ENCODE peak calls at places on chromosome 13, in ten cellular contexts. One of them, this sample, is unnamed.
A peak's percentile ranks its signal among the peaks of the same experiment; 100 is the strongest.

GRCh38 chr13:63501702-63502101 is 2086.1 kb upstream of the PCDH20 start:
- DNase-seq in HCT116: no peak
- DNase-seq in psoas muscle: no peak
- DNase-seq in kidney: no peak
- DNase-seq in prostate gland: no peak
- DNase-seq in ascending aorta: no peak
- DNase-seq in hepatocyte: no peak
- DNase-seq in tibial artery: no peak
- DNase-seq in astrocyte: peak; percentile 49
- DNase-seq in Peyer's patch: no peak
- DNase-seq in this sample: no peak

GRCh38 chr13:35716186-35716585 is 239.7 kb upstream of the MAB21L1 start:
- DNase-seq in astrocyte: peak; percentile 55
- DNase-seq in prostate gland: no peak
- DNase-seq in kidney: no peak
- DNase-seq in tibial artery: no peak
- DNase-seq in psoas muscle: no peak
- DNase-seq in Peyer's patch: no peak
- DNase-seq in ascending aorta: no peak
- DNase-seq in HCT116: no peak
- DNase-seq in hepatocyte: peak; percentile 47
- DNase-seq in this sample: peak; percentile 66

GRCh38 chr13:47408546-47409319 is 511.9 kb upstream of the HTR2A start:
- DNase-seq in psoas muscle: no peak
- DNase-seq in astrocyte: no peak
- DNase-seq in ascending aorta: no peak
- DNase-seq in tibial artery: no peak
- DNase-seq in Peyer's patch: no peak
- DNase-seq in HCT116: no peak
- DNase-seq in prostate gland: no peak
- DNase-seq in kidney: no peak
- DNase-seq in hepatocyte: no peak
- DNase-seq in this sample: no peak

GRCh38 chr13:27510082-27510481 is 59.7 kb upstream of the MTIF3 start:
- DNase-seq in astrocyte: no peak
- DNase-seq in Peyer's patch: no peak
- DNase-seq in ascending aorta: no peak
- DNase-seq in tibial artery: no peak
- DNase-seq in HCT116: no peak
- DNase-seq in kidney: no peak
- DNase-seq in prostate gland: no peak
- DNase-seq in psoas muscle: no peak
- DNase-seq in hepatocyte: no peak
- DNase-seq in this sample: no peak

GRCh38 chr13:57286511-57287098 is 119.6 kb downstream of the PRR20E start:
- DNase-seq in psoas muscle: no peak
- DNase-seq in kidney: peak; percentile 53
- DNase-seq in astrocyte: no peak
- DNase-seq in Peyer's patch: peak; percentile 36
- DNase-seq in ascending aorta: no peak
- DNase-seq in prostate gland: no peak
- DNase-seq in HCT116: no peak
- DNase-seq in tibial artery: no peak
- DNase-seq in hepatocyte: peak; percentile 82
- DNase-seq in this sample: no peak

GRCh38 chr13:48437381-48437780 is 24.5 kb upstream of the LPAR6 start:
- DNase-seq in kidney: peak; percentile 82
- DNase-seq in tibial artery: peak; percentile 93
- DNase-seq in Peyer's patch: no peak
- DNase-seq in HCT116: no peak
- DNase-seq in hepatocyte: no peak
- DNase-seq in astrocyte: peak; percentile 62
- DNase-seq in prostate gland: no peak
- DNase-seq in ascending aorta: peak; percentile 45
- DNase-seq in psoas muscle: peak; percentile 56
- DNase-seq in this sample: peak; percentile 52

GRCh38 chr13:38848360-38848759 is 142.3 kb downstream of the STOML3 start:
- DNase-seq in tibial artery: no peak
- DNase-seq in astrocyte: no peak
- DNase-seq in Peyer's patch: no peak
- DNase-seq in prostate gland: no peak
- DNase-seq in kidney: no peak
- DNase-seq in hepatocyte: no peak
- DNase-seq in ascending aorta: no peak
- DNase-seq in psoas muscle: no peak
- DNase-seq in HCT116: no peak
- DNase-seq in this sample: no peak

GRCh38 chr13:112885782-112886268 is 83.2 kb upstream of the MCF2L start:
- DNase-seq in kidney: peak; percentile 95
- DNase-seq in ascending aorta: no peak
- DNase-seq in HCT116: peak; percentile 37
- DNase-seq in astrocyte: peak; percentile 82
- DNase-seq in psoas muscle: peak; percentile 74
- DNase-seq in prostate gland: peak; percentile 89
- DNase-seq in hepatocyte: peak; percentile 95
- DNase-seq in Peyer's patch: peak; percentile 90
- DNase-seq in tibial artery: peak; percentile 86
- DNase-seq in this sample: peak; percentile 77

GRCh38 chr13:98619556-98619955 is 42.6 kb upstream of the STK24 start:
- DNase-seq in tibial artery: no peak
- DNase-seq in psoas muscle: no peak
- DNase-seq in prostate gland: no peak
- DNase-seq in hepatocyte: no peak
- DNase-seq in ascending aorta: no peak
- DNase-seq in Peyer's patch: no peak
- DNase-seq in kidney: no peak
- DNase-seq in astrocyte: no peak
- DNase-seq in HCT116: no peak
- DNase-seq in this sample: no peak

GRCh38 chr13:26255717-26256277 is 1.9 kb downstream of the CDK8 start:
- DNase-seq in hepatocyte: peak; percentile 19
- DNase-seq in prostate gland: no peak
- DNase-seq in kidney: no peak
- DNase-seq in tibial artery: no peak
- DNase-seq in ascending aorta: no peak
- DNase-seq in astrocyte: peak; percentile 2
- DNase-seq in psoas muscle: no peak
- DNase-seq in Peyer's patch: no peak
- DNase-seq in HCT116: no peak
- DNase-seq in this sample: no peak

GRCh38 chr13:75693227-75693626 is 57.1 kb downstream of the LMO7 start:
- DNase-seq in Peyer's patch: no peak
- DNase-seq in kidney: no peak
- DNase-seq in tibial artery: no peak
- DNase-seq in prostate gland: no peak
- DNase-seq in astrocyte: no peak
- DNase-seq in hepatocyte: no peak
- DNase-seq in ascending aorta: no peak
- DNase-seq in HCT116: no peak
- DNase-seq in psoas muscle: no peak
- DNase-seq in this sample: no peak

GRCh38 chr13:28532226-28533048 is 37.5 kb upstream of the FLT1 start:
- DNase-seq in ascending aorta: no peak
- DNase-seq in hepatocyte: peak; percentile 35
- DNase-seq in kidney: peak; percentile 81
- DNase-seq in tibial artery: no peak
- DNase-seq in astrocyte: no peak
- DNase-seq in HCT116: no peak
- DNase-seq in Peyer's patch: peak; percentile 61
- DNase-seq in psoas muscle: peak; percentile 23
- DNase-seq in prostate gland: no peak
- DNase-seq in this sample: no peak

GRCh38 chr13:23081246-23081645 is 99.5 kb upstream of the SGCG start:
- DNase-seq in Peyer's patch: no peak
- DNase-seq in ascending aorta: no peak
- DNase-seq in tibial artery: no peak
- DNase-seq in kidney: no peak
- DNase-seq in prostate gland: no peak
- DNase-seq in psoas muscle: no peak
- DNase-seq in astrocyte: peak; percentile 39
- DNase-seq in HCT116: no peak
- DNase-seq in hepatocyte: no peak
- DNase-seq in this sample: no peak

DNA sequence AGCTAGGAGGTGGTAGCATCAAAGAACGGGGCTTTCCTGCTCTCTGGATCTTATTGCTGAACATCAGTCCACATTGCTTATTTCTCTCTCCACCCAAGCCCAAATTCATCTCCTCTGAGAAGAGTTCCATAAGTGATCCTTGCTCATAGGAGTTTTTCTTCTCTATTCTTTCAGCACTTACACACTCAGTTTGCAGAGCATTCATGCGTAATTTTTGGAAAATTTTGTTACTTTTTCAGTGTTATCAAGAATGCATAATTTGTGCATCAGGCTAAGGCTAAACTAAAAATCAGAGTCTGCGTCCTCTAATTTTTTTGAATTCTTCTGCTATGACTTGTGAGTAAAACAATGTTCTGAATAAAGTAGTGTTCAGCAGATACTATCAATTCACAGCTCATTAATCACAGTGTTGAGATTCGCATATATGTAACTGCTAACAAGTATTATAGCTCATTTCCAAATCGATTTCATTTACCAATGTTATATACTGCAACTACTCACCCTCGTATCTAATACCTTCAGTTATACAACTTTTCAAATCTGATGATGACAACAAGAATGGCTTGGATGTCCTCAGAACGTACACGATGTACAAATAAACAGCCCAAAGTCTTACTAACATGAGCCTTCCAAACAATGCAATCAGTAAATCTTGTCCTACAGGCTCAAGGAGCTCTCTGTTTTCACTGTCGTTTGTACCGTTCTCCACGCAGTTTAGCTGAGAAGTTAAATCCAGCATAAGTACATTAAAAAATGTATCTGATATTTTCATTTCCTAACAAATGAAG is 36.3 kb upstream of the STARD13 start:
- DNase-seq in tibial artery: no peak
- DNase-seq in astrocyte: no peak
- DNase-seq in prostate gland: no peak
- DNase-seq in psoas muscle: no peak
- DNase-seq in kidney: no peak
- DNase-seq in HCT116: no peak
- DNase-seq in ascending aorta: no peak
- DNase-seq in hepatocyte: no peak
- DNase-seq in Peyer's patch: no peak
- DNase-seq in this sample: no peak
- H3K4me3 ChIP-seq in tibial artery: peak overlapping the region; percentile 41
- H3K4me3 ChIP-seq in astrocyte: no peak overlapping the region
- H3K4me3 ChIP-seq in prostate gland: no peak overlapping the region
- H3K4me3 ChIP-seq in psoas muscle: peak overlapping the region; percentile 37
- H3K4me3 ChIP-seq in kidney: no peak overlapping the region
- H3K4me3 ChIP-seq in HCT116: no peak overlapping the region
- H3K4me3 ChIP-seq in ascending aorta: peak overlapping the region; percentile 16
- H3K4me3 ChIP-seq in hepatocyte: no peak overlapping the region
- H3K4me3 ChIP-seq in Peyer's patch: no peak overlapping the region
- H3K4me3 ChIP-seq in this sample: no peak overlapping the region

GRCh38 chr13:46178821-46179220 is 3.2 kb downstream of the LCP1 start:
- DNase-seq in HCT116: no peak
- DNase-seq in Peyer's patch: no peak
- DNase-seq in ascending aorta: no peak
- DNase-seq in tibial artery: no peak
- DNase-seq in prostate gland: no peak
- DNase-seq in psoas muscle: no peak
- DNase-seq in kidney: no peak
- DNase-seq in hepatocyte: no peak
- DNase-seq in astrocyte: no peak
- DNase-seq in this sample: no peak
- H3K4me1 ChIP-seq in HCT116: no peaks in the 10 kb centered on the region
- H3K4me1 ChIP-seq in Peyer's patch: peaks cover 4% of the 10 kb centered on the region
- H3K4me1 ChIP-seq in ascending aorta: no peaks in the 10 kb centered on the region
- H3K4me1 ChIP-seq in tibial artery: no peaks in the 10 kb centered on the region
- H3K4me1 ChIP-seq in prostate gland: no peaks in the 10 kb centered on the region
- H3K4me1 ChIP-seq in psoas muscle: no peaks in the 10 kb centered on the region
- H3K4me1 ChIP-seq in kidney: no peaks in the 10 kb centered on the region
- H3K4me1 ChIP-seq in hepatocyte: no peaks in the 10 kb centered on the region
- H3K4me1 ChIP-seq in astrocyte: no peaks in the 10 kb centered on the region
- H3K4me1 ChIP-seq in this sample: no peaks in the 10 kb centered on the region

DNA sequence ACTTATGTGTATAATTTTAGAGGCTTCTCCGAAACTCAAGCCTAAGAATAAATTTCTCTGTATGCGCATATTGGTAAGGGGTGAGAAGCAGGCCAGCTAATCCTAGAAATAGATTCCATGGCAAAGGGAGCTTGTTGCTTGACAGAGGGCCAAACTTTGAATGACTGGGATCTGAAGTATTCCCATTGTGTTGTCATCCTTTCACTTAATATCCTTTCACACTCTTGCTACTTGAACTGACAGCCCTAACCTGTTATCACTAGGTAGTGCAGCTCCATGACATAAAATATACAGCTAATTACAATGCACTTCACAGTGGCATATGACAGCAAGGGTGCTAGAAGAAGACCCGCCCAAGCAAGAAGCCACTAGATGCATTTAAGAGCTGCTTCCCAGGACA is 309.8 kb downstream of the OXGR1 start:
- DNase-seq in kidney: no peak
- DNase-seq in prostate gland: no peak
- DNase-seq in tibial artery: no peak
- DNase-seq in astrocyte: no peak
- DNase-seq in HCT116: no peak
- DNase-seq in psoas muscle: no peak
- DNase-seq in Peyer's patch: no peak
- DNase-seq in ascending aorta: no peak
- DNase-seq in hepatocyte: no peak
- DNase-seq in this sample: no peak
- H3K4me3 ChIP-seq in kidney: no peak overlapping the region
- H3K4me3 ChIP-seq in prostate gland: no peak overlapping the region
- H3K4me3 ChIP-seq in tibial artery: no peak overlapping the region
- H3K4me3 ChIP-seq in astrocyte: no peak overlapping the region
- H3K4me3 ChIP-seq in HCT116: no peak overlapping the region
- H3K4me3 ChIP-seq in psoas muscle: no peak overlapping the region
- H3K4me3 ChIP-seq in Peyer's patch: no peak overlapping the region
- H3K4me3 ChIP-seq in ascending aorta: no peak overlapping the region
- H3K4me3 ChIP-seq in hepatocyte: no peak overlapping the region
- H3K4me3 ChIP-seq in this sample: no peak overlapping the region

DNA sequence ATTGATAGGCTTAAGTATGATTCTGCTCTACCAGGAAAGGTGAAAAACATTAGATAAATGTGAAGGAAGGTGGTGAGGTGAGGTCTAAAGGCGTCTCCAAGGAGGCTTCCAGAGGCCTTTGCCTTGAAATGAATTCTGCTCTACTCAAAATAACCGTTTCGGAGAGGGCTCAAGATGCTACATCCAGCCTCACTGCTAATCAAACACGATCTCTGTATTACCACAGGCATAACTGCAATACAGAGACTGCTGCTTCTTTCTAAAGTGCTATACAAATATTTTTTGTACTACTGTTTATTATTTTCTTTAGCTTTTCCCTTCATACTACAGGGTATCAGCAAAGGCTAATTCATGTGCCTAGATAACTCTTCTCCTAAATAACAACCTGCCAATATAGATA is 16.8 kb downstream of the MBNL2 start:
- DNase-seq in hepatocyte: no peak
- DNase-seq in psoas muscle: no peak
- DNase-seq in kidney: no peak
- DNase-seq in Peyer's patch: no peak
- DNase-seq in ascending aorta: no peak
- DNase-seq in HCT116: no peak
- DNase-seq in tibial artery: no peak
- DNase-seq in astrocyte: no peak
- DNase-seq in prostate gland: no peak
- DNase-seq in this sample: no peak
- H3K4me1 ChIP-seq in hepatocyte: peaks cover 56% of the 10 kb centered on the region
- H3K4me1 ChIP-seq in psoas muscle: peaks cover 91% of the 10 kb centered on the region
- H3K4me1 ChIP-seq in kidney: peaks cover 57% of the 10 kb centered on the region
- H3K4me1 ChIP-seq in Peyer's patch: no peaks in the 10 kb centered on the region
- H3K4me1 ChIP-seq in ascending aorta: peaks cover 56% of the 10 kb centered on the region
- H3K4me1 ChIP-seq in HCT116: peaks cover 14% of the 10 kb centered on the region
- H3K4me1 ChIP-seq in tibial artery: peaks cover 91% of the 10 kb centered on the region
- H3K4me1 ChIP-seq in astrocyte: no peaks in the 10 kb centered on the region
- H3K4me1 ChIP-seq in prostate gland: no peaks in the 10 kb centered on the region
- H3K4me1 ChIP-seq in this sample: peaks cover 38% of the 10 kb centered on the region

GRCh38 chr13:99847318-99847750 is 124.2 kb downstream of the ZIC5 start:
- DNase-seq in Peyer's patch: no peak
- DNase-seq in tibial artery: no peak
- DNase-seq in hepatocyte: no peak
- DNase-seq in HCT116: no peak
- DNase-seq in ascending aorta: no peak
- DNase-seq in astrocyte: no peak
- DNase-seq in psoas muscle: no peak
- DNase-seq in kidney: no peak
- DNase-seq in prostate gland: no peak
- DNase-seq in this sample: no peak
- H3K4me3 ChIP-seq in Peyer's patch: no peak overlapping the region
- H3K4me3 ChIP-seq in tibial artery: no peak overlapping the region
- H3K4me3 ChIP-seq in hepatocyte: no peak overlapping the region
- H3K4me3 ChIP-seq in HCT116: no peak overlapping the region
- H3K4me3 ChIP-seq in ascending aorta: no peak overlapping the region
- H3K4me3 ChIP-seq in astrocyte: no peak overlapping the region
- H3K4me3 ChIP-seq in psoas muscle: no peak overlapping the region
- H3K4me3 ChIP-seq in kidney: no peak overlapping the region
- H3K4me3 ChIP-seq in prostate gland: no peak overlapping the region
- H3K4me3 ChIP-seq in this sample: no peak overlapping the region

This sample was measured in lung.